ENCODE peak calls at places on chromosomes 12 and 14, in nine cellular contexts. B is neural progenitor cell, Q is H1, O is DND-41, C is adipocyte, X is IMR-90, K is MM.1S, Y is GM23248, F is H9. Z is an unnamed sample.

GRCh38 chr12:44314007-44314500 is 478.2 kb downstream of the TMEM117 start:
- DNase-seq in B (no peak), Q (no peak), X (no peak), F (no peak), O (no peak), K (no peak), Y (no peak), C (no peak), Z (no peak)

GRCh38 chr14:61460853-61461611 is 139.7 kb downstream of the PRKCH start:
- DNase-seq in X (peak; percentile 26), O (peak; percentile 70), K (peak; percentile 11), B (no peak), C (no peak), F (no peak), Y (peak; percentile 29), Q (no peak), Z (no peak)

GRCh38 chr14:71686677-71687076 is 245.6 kb upstream of the RGS6 start:
- DNase-seq in Q (no peak), O (no peak), B (no peak), Y (peak; percentile 86), X (peak; percentile 36), F (no peak), C (peak; percentile 15), K (no peak), Z (no peak)

GRCh38 chr12:92068441-92068840 is 77.2 kb downstream of the BTG1 start:
- DNase-seq in Q (no peak), B (no peak), C (no peak), O (no peak), F (no peak), K (no peak), X (no peak), Y (no peak), Z (no peak)

GRCh38 chr14:58332514-58332913 is 34.2 kb downstream of the ARID4A start:
- DNase-seq in B (no peak), K (no peak), Y (no peak), Q (no peak), F (no peak), O (no peak), X (no peak), C (no peak), Z (no peak)

GRCh38 chr12:98274430-98275130 is 240.8 kb upstream of the TMPO start:
- DNase-seq in C (no peak), B (no peak), Y (no peak), O (no peak), X (no peak), K (peak; percentile 84), F (no peak), Q (no peak), Z (no peak)

GRCh38 chr14:68113328-68113930 is 293.9 kb downstream of the RAD51B start:
- DNase-seq in O (no peak), Y (no peak), X (no peak), B (no peak), C (peak; percentile 42), F (no peak), K (no peak), Q (no peak), Z (no peak)

GRCh38 chr12:124474709-124475108 is 92.7 kb downstream of the NCOR2 start:
- DNase-seq in Y (peak; percentile 20), Q (no peak), B (no peak), F (no peak), X (no peak), C (no peak), O (no peak), K (no peak), Z (no peak)

GRCh38 chr14:61453103-61453767 is 131.9 kb downstream of the PRKCH start:
- DNase-seq in Y (no peak), K (no peak), B (no peak), F (no peak), X (no peak), O (peak; percentile 62), C (no peak), Q (no peak), Z (no peak)

GRCh38 chr12:43551271-43551970 is 582 bp downstream of the ADAMTS20 start:
- DNase-seq in K (no peak), Q (no peak), Y (peak; percentile 2), C (peak; percentile 12), X (no peak), B (peak; percentile 67), O (no peak), F (peak; percentile 57), Z (no peak)

GRCh38 chr14:30240685-30241084 is 313.0 kb upstream of the PRKD1 start:
- DNase-seq in K (no peak), O (no peak), B (no peak), Y (peak; percentile 44), F (no peak), C (peak; percentile 46), Q (no peak), X (peak; percentile 37), Z (no peak)

DNA sequence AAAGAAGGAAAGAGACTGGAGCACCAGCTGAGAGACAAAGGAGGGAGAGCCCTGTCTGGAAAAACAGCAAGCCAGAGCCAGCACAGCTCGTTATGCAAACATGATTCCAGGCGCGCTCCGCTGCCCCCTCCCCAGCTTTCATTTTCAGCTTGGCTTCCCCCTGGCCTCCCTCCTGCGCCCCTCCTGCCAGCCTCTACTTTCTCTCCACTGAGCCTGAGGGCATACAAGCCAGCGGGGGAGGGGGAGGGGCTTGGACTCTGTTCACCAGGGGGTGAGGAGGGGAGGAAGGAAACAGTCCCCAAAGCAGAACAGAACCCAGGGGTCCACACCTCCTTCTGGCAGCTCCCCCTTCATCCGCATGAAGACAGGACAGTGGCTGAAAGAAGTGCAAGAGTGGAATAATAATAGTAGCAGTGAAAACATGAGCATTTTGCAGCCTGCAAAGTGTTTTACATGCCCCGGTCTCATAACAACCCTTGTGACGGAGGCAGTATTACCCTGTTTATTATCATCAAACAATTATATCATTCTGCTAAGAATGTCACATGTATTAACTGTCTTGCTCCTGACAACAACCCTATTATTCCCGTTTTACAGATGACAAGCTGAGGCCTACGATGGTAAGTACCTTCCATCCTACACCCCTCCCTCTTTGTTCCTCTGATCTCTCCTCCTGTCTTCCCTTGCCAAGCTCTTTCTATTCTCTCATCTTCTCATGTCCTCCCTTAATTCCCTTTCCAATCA is 24.2 kb downstream of the SMUG1 start:
- DNase-seq in X (no peak), B (peak; percentile 54), C (no peak), Y (no peak), Q (no peak), O (no peak), K (no peak), F (peak; percentile 64), Z (no peak)
- H3K27me3 ChIP-seq in X (peaks cover 63% of the 10 kb centered on the region), B (peaks cover 60% of the 10 kb centered on the region), C (no peaks in the 10 kb centered on the region), Y (no peaks in the 10 kb centered on the region), Q (no peaks in the 10 kb centered on the region), O (no peaks in the 10 kb centered on the region), K (no peaks in the 10 kb centered on the region), F (no peaks in the 10 kb centered on the region), Z (no peaks in the 10 kb centered on the region)

GRCh38 chr14:79549515-79549914 is 661.8 kb downstream of the DIO2 start:
- DNase-seq in O (no peak), C (no peak), F (no peak), Q (no peak), K (no peak), Y (peak; percentile 22), B (no peak), X (peak; percentile 59), Z (no peak)
- H3K9ac ChIP-seq in O (no peak overlapping the region), C (no peak overlapping the region), F (no peak overlapping the region), Q (no peak overlapping the region), K (no peak overlapping the region), Y (no peak overlapping the region), B (no peak overlapping the region), X (no peak overlapping the region), Z (no peak overlapping the region)

GRCh38 chr12:53959314-53959713 is 4.6 kb downstream of the HOXC12 start:
- DNase-seq in B (no peak), Q (no peak), Y (no peak), X (no peak), O (no peak), C (no peak), F (no peak), K (no peak), Z (no peak)

GRCh38 chr12:53963434-53964314 is 9.0 kb downstream of the HOXC12 start:
- DNase-seq in C (no peak), K (no peak), B (no peak), F (no peak), X (no peak), Y (no peak), O (no peak), Q (no peak), Z (no peak)

GRCh38 chr12:53960187-53961024 is 5.7 kb downstream of the HOXC12 start:
- DNase-seq in X (no peak), C (no peak), Q (no peak), B (no peak), F (no peak), O (no peak), Y (no peak), K (no peak), Z (no peak)

GRCh38 chr12:53963005-53963404 is 8.3 kb downstream of the HOXC12 start:
- DNase-seq in O (no peak), Q (no peak), X (no peak), Y (no peak), F (no peak), C (no peak), B (no peak), K (no peak), Z (no peak)

DNA sequence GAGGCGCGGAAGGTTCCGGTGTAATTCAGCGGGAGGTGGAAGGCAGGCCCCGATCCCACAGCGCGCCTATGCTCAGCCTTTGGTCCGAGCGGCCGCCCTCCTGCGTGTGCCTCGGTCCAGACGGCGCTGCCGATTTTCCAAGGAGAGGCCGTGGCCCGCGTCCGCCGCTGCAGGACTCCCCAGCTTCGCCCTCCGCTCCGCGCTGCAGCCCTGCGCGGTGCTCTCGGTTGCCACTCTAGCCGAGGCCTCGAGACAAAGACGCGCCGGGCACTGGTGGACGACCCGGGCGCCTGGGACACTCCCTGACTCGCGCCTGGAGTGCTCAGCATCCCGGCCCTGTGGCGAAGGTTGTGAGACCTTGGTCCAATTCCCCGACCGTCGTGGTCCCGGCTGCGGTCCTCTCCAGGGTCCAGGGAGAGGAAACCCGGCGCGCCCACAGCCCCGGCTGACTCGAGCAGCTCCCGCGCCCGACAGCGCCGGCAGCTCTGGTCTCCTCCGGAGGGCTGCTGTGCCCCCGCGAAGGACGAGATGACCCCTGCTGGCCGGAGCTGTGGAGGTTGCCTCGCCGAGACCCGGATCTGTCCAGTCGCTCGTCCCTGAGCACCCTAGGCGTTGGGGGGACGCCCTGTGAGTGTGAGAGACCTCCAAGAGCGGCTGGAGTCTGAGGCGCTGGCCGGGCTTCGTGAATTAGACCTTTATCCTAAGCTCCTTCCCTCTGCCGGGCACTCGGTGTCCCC is 6.5 kb downstream of the HOXC12 start:
- DNase-seq in B (peak; percentile 69), K (no peak), O (no peak), C (no peak), X (no peak), F (peak; percentile 79), Q (no peak), Y (no peak), Z (no peak)
- H3K27me3 ChIP-seq in B (peaks cover 100% of the 10 kb centered on the region), K (peaks cover 100% of the 10 kb centered on the region), O (peaks cover 59% of the 10 kb centered on the region), C (peaks cover 94% of the 10 kb centered on the region), X (peaks cover 93% of the 10 kb centered on the region), F (peaks cover 95% of the 10 kb centered on the region), Q (peaks cover 99% of the 10 kb centered on the region), Y (peaks cover 100% of the 10 kb centered on the region), Z (no peaks in the 10 kb centered on the region)

DNA sequence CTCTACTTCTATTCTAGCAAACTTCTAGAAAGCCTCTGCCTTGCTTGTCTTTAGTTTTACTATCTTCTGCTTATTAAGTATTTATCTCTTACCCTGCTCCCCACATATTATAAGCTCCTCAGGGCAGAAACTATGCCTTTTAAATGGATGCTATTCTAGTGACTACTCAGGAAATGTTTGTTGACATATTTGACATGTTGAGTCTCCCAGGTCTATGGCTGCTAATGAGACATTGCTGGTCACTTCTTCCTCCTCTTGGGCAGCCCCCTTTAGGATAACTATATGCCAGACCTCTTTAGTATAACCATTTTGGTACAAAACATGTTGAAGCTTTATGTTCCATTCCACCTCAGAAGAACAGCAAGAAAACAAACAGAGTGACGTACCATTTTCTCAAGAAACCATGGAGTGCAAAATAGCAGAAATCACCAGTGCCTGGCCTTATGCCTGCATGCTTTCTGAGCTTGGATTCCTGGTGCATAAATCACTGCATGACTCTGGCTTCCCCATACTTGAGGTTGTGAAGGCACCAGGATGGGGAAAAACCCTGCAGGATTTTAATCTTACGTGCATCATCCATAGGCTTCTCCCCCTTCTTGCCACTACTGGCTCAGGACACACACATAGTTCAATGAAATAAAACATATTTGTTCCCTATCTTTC is 202.6 kb downstream of the TMX1 start:
- DNase-seq in Q (no peak), B (no peak), O (no peak), Y (peak; percentile 97), X (peak; percentile 99), K (no peak), F (no peak), C (peak; percentile 94), Z (no peak)
- H3K9ac ChIP-seq in Q (no peak overlapping the region), B (no peak overlapping the region), O (no peak overlapping the region), Y (peak overlapping the region; percentile 71), X (peak overlapping the region; percentile 40), K (no peak overlapping the region), F (no peak overlapping the region), C (peak overlapping the region; percentile 46), Z (no peak overlapping the region)